ENCODE peak calls at places on chromosome 20, in four cellular contexts. E, N, Z and I are unnamed samples.

GRCh38 chr20:50551288-50551687 is 41.1 kb downstream of the PTPN1 start:
- DNase-seq in Z (no peak), E (no peak), N (no peak), I (no peak)

GRCh38 chr20:527571-527886 is 16.1 kb downstream of the CSNK2A1 start:
- DNase-seq in Z (peak), E (no peak), N (no peak), I (no peak)

GRCh38 chr20:53760025-53760441 is 166.4 kb upstream of the ZNF217 start:
- DNase-seq in E (no peak), Z (no peak), N (no peak), I (no peak)

GRCh38 chr20:24914388-24915241 is 34.5 kb upstream of the CST7 start:
- DNase-seq in Z (no peak), E (no peak), N (no peak), I (peak)

GRCh38 chr20:3842332-3842930 is 4.2 kb upstream of the MAVS start:
- DNase-seq in E (no peak), N (no peak), Z (no peak), I (no peak)

GRCh38 chr20:59661141-59661540 is 56.8 kb downstream of the PHACTR3 start:
- DNase-seq in N (no peak), Z (no peak), E (no peak), I (no peak)

GRCh38 chr20:10863337-10864060 is 189.7 kb upstream of the JAG1 start:
- DNase-seq in Z (no peak), E (peak), N (no peak), I (no peak)

GRCh38 chr20:49964964-49965780 is 17.6 kb upstream of the SNAI1 start:
- DNase-seq in Z (peak), N (peak), E (peak), I (peak)

GRCh38 chr20:52959125-52959524 is 13.0 kb upstream of the TSHZ2 start:
- DNase-seq in Z (peak), E (no peak), N (no peak), I (no peak)

GRCh38 chr20:14556206-14556605 is 218.8 kb upstream of the FLRT3 start:
- DNase-seq in N (no peak), E (no peak), Z (no peak), I (no peak)

GRCh38 chr20:22305391-22305790 is 279.0 kb downstream of the FOXA2 start:
- DNase-seq in E (no peak), Z (no peak), N (no peak), I (no peak)

GRCh38 chr20:54020868-54021267 is 49.5 kb downstream of the BCAS1 start:
- DNase-seq in N (no peak), Z (no peak), E (no peak), I (no peak)

GRCh38 chr20:1952737-1953530 is 40.9 kb downstream of the PDYN start:
- DNase-seq in Z (no peak), E (no peak), N (no peak), I (no peak)

GRCh38 chr20:59042151-59042795 is at the start of gene PRELID3B:
- DNase-seq in Z (peak), E (no peak), N (peak), I (no peak)

GRCh38 chr20:20052074-20052970 is at the start of the genes CFAP61 and CRNKL1:
- DNase-seq in N (peak), E (peak), Z (peak), I (peak)

GRCh38 chr20:51791626-51792025 is 10.7 kb downstream of the SALL4 start:
- DNase-seq in E (no peak), N (no peak), Z (no peak), I (no peak)

GRCh38 chr20:56797023-56797422 is 167.9 kb downstream of the TFAP2C start:
- DNase-seq in E (no peak), N (no peak), Z (no peak), I (no peak)

GRCh38 chr20:56796345-56796744 is 167.2 kb downstream of the TFAP2C start:
- DNase-seq in E (no peak), N (no peak), Z (no peak), I (no peak)

GRCh38 chr20:56793916-56794315 is 164.8 kb downstream of the TFAP2C start:
- DNase-seq in Z (no peak), E (no peak), N (no peak), I (no peak)

GRCh38 chr20:56798634-56799033 is 169.5 kb downstream of the TFAP2C start:
- DNase-seq in E (no peak), N (no peak), Z (no peak), I (no peak)

DNA sequence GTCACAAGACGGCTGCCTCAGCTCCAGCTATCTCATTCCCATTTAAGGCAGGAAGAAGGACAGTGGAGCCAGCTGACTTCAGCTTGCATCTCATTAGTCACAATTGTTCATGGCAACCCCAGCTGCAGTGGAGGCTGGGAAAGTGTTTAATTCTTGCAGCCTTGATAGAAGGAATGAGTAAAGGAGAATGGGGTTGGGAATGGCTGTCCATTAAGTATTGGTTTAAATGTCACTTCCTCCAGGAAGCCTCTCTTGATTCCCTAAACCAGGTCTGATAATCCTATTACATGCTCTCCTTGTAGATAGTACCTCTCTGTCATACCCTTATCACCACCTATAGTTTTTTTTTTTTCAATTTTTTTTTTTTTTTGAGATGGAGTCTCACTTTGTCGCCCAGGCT is 166.4 kb downstream of the TFAP2C start:
- DNase-seq in Z (no peak), E (no peak), N (no peak), I (no peak)
- TF ChIP-seq FOSL1 in Z (no peak), E (no peak), N (no peak), I (no peak)

DNA sequence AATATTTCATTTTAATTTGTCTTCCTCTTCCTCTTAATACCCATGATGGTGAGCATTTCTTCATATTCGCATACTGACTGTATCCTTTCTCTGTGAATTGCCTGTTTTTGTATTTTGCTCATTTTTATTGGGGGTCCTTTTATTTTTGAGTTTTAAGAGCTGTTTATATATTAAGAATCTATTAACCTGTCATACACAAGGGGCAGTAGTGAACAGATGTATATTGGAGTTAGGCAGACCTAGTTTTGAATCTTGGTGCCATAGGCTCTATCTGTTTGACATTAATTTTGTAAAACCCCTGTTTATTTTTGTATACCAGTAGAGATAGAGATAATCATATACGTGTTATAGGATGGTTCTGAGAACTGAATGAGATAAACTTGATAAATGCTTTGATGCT is 3.1 kb upstream of the WFDC5 start:
- DNase-seq in E (no peak), N (peak), Z (no peak), I (no peak)
- TF ChIP-seq FOSL1 in E (no peak), N (no peak), Z (no peak), I (no peak)

GRCh38 chr20:32543570-32544259 is 41.4 kb downstream of the NOL4L start:
- DNase-seq in E (no peak), Z (peak), N (no peak), I (no peak)
- TF ChIP-seq FOSL1 in E (no peak), Z (no peak), N (no peak), I (no peak)

GRCh38 chr20:63740070-63740500 is 509 bp downstream of the SLC2A4RG start:
- DNase-seq in N (peak), E (no peak), Z (no peak), I (peak)
- TF ChIP-seq FOSL1 in N (peak), E (no peak), Z (no peak), I (no peak)

GRCh38 chr20:32070690-32071213 is 18.7 kb downstream of the HCK start:
- DNase-seq in N (no peak), E (no peak), Z (no peak), I (no peak)

GRCh38 chr20:32075534-32075933 is 23.5 kb downstream of the HCK start:
- DNase-seq in E (no peak), N (no peak), Z (no peak), I (no peak)

GRCh38 chr20:32070282-32070681 is 18.2 kb downstream of the HCK start:
- DNase-seq in N (no peak), Z (no peak), E (no peak), I (no peak)

GRCh38 chr20:32071395-32072167 is 19.5 kb downstream of the HCK start:
- DNase-seq in N (no peak), E (no peak), Z (no peak), I (no peak)

DNA sequence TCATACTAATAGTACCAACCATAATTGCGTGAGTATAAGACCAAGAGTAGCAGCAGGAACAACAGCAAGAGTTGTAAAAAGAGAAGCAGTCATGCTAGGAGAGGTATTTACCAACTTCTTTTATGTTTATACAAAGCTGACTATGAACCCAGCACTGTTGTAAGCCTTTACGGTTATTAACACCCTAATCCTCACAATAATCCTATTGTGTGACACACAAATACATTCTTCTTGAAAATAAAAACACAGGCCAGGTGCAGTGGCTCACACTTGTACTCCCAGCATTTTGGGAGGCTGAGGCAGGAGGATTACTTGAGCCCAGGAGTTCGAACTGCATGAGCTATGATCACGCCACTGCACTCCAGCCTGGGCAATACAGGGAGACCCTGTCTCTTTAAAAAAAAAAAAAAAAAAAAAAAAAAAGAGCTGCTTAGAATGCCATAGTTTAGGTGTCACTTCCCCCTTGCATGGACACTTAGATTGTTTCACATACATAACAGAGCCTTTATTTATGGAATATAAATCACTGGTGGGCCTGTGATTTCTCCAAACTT is 20.2 kb downstream of the HCK start:
- DNase-seq in N (no peak), E (no peak), Z (no peak), I (no peak)
- TF ChIP-seq FOSL1 in N (no peak), E (no peak), Z (no peak), I (no peak)

DNA sequence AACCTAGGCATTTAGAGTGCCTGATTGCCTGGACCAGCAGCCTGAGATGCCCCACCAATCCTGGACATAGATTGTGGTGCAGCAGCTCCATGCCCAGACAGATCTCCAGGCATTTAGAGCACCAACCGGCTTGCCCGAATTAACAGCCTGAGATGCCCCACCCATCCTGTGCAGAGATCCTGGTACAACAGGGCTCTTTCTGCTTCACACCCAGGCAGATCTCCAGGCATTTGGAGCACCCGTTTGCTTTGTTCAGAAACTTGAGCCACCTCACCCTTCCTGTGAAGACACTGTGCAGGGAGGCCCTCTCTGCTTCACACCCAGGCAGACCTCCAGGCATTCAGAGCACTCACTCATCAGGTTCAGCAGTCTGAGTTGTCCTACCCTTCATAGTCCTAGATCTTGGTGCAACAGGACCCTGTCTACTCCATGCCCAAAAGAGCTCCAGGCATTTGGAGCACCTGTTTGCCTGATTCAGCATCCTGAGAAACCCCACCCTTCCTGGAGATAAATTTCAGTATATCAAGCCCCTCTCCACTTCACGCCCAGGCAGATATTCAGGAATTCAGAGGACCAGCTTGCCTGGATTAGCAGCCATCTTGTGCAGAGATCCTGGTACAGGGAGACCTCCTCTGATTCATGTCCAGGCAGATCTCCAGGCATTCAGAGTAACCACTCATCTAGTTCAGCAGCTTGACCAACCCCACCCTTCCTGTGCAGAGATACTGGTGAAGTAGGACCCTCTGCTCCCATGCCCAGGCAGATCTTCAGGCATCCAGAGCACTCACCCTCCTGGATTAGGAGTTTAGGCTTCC is 189.2 kb upstream of the FERMT1 start:
- DNase-seq in N (no peak), Z (no peak), E (no peak), I (no peak)
- TF ChIP-seq FOSL1 in N (no peak), Z (no peak), E (no peak), I (no peak)

GRCh38 chr20:47360207-47360488 is 3.6 kb upstream of the ZMYND8 start:
- DNase-seq in N (no peak), E (no peak), Z (peak), I (no peak)
- TF ChIP-seq FOSL1 in N (no peak), E (no peak), Z (no peak), I (no peak)

GRCh38 chr20:36866681-36867485 is 9.1 kb upstream of the TLDC2 start:
- DNase-seq in N (no peak), E (no peak), Z (no peak), I (no peak)
- TF ChIP-seq FOSL1 in N (no peak), E (no peak), Z (no peak), I (no peak)